ENCODE peak calls at places on chromosomes 7 and 10, in four cellular contexts. G is uterus, U is foreskin fibroblast, I is right lobe of liver. P is an unnamed sample.

GRCh38 chr7:20482071-20482470 is 133.4 kb upstream of the ABCB5 start:
- DNase-seq in G (no peak), U (no peak), I (no peak), P (peak; percentile 13)

GRCh38 chr10:79248341-79248931 is 98.8 kb upstream of the PPIF start:
- DNase-seq in U (no peak), I (peak; percentile 74), G (peak; percentile 69), P (peak; percentile 94)

GRCh38 chr10:36608251-36608650 is 517.1 kb upstream of the ANKRD30A start:
- DNase-seq in I (no peak), U (peak; percentile 29), G (no peak), P (peak; percentile 73)

GRCh38 chr7:158323741-158324396 is 263.8 kb downstream of the PTPRN2 start:
- DNase-seq in I (no peak), U (no peak), G (no peak), P (no peak)

GRCh38 chr7:34191041-34191440 is 285.7 kb downstream of the BMPER start:
- DNase-seq in G (no peak), U (no peak), I (no peak), P (no peak)

GRCh38 chr7:111789880-111790279 is 227.6 kb upstream of the IMMP2L start:
- DNase-seq in U (peak; percentile 20), I (no peak), G (no peak), P (peak; percentile 15)

GRCh38 chr10:49552277-49552676 is 13.4 kb upstream of the ERCC6 start:
- DNase-seq in I (no peak), U (peak; percentile 95), G (no peak), P (peak; percentile 80)

GRCh38 chr7:127550247-127550646 is 35.1 kb downstream of the GCC1 start:
- DNase-seq in I (no peak), U (no peak), G (no peak), P (no peak)

GRCh38 chr10:97097154-97097490 is 88.6 kb downstream of the SLIT1 start:
- DNase-seq in G (no peak), I (no peak), U (no peak), P (no peak)

GRCh38 chr7:137454169-137455166 is 110.9 kb upstream of the PTN start:
- DNase-seq in U (peak; percentile 85), I (no peak), G (peak; percentile 62), P (peak; percentile 71)

GRCh38 chr7:87310790-87311419 is 34.6 kb upstream of the CROT start:
- DNase-seq in I (no peak), U (peak; percentile 21), G (no peak), P (no peak)

GRCh38 chr10:102109166-102110116 is 10.7 kb downstream of the LDB1 start:
- DNase-seq in I (no peak), G (no peak), U (no peak), P (no peak)

GRCh38 chr7:41247128-41247865 is 455.6 kb downstream of the INHBA start:
- DNase-seq in G (no peak), U (peak; percentile 52), I (no peak), P (peak; percentile 59)

GRCh38 chr7:27269455-27269854 is 26.9 kb downstream of the EVX1 start:
- DNase-seq in U (no peak), I (no peak), G (no peak), P (no peak)

GRCh38 chr7:141198191-141198958 is 124.5 kb downstream of the TMEM178B start:
- DNase-seq in I (no peak), U (no peak), G (no peak), P (no peak)

GRCh38 chr7:111259991-111260390 is 169.1 kb downstream of the LRRN3 start:
- DNase-seq in U (no peak), I (no peak), G (no peak), P (no peak)

GRCh38 chr7:45609180-45609579 is 35.0 kb downstream of the ADCY1 start:
- DNase-seq in I (peak; percentile 48), U (no peak), G (no peak), P (no peak)

GRCh38 chr7:129949292-129950133 is 3.2 kb downstream of the UBE2H start:
- DNase-seq in G (no peak), U (peak; percentile 89), I (no peak), P (peak; percentile 80)

GRCh38 chr10:6202098-6202683 is 541 bp upstream of the PFKFB3 start:
- DNase-seq in U (no peak), G (no peak), I (no peak), P (no peak)

GRCh38 chr10:802506-802905 is 113.0 kb upstream of the DIP2C start:
- DNase-seq in I (no peak), U (no peak), G (no peak), P (no peak)

GRCh38 chr10:117424789-117425649 is 49.8 kb upstream of the PDZD8 start:
- DNase-seq in U (no peak), I (no peak), G (no peak), P (no peak)

GRCh38 chr10:7303067-7303629 is 107.7 kb downstream of the SFMBT2 start:
- DNase-seq in I (no peak), U (no peak), G (no peak), P (no peak)

GRCh38 chr10:31101123-31101522 is 69.5 kb upstream of the ZNF438 start:
- DNase-seq in U (peak; percentile 85), G (no peak), I (no peak), P (peak; percentile 95)

GRCh38 chr7:29748286-29749099 is 57.8 kb upstream of the WIPF3 start:
- DNase-seq in G (no peak), I (no peak), U (peak; percentile 64), P (peak; percentile 43)

GRCh38 chr10:70456164-70456563 is 14.7 kb upstream of the NODAL start:
- DNase-seq in I (no peak), U (no peak), G (no peak), P (no peak)

GRCh38 chr7:7424151-7424873 is 111.4 kb downstream of the COL28A1 start:
- DNase-seq in I (peak; percentile 58), G (peak; percentile 50), U (peak; percentile 87), P (peak; percentile 75)

GRCh38 chr7:152735443-152736004 is 24.0 kb upstream of the ACTR3B start:
- DNase-seq in G (no peak), I (no peak), U (peak; percentile 13), P (no peak)

GRCh38 chr7:120677535-120677934 is 180.4 kb downstream of the TSPAN12 start:
- DNase-seq in U (no peak), G (no peak), I (no peak), P (no peak)

GRCh38 chr7:151339651-151340377 is 1.8 kb upstream of the NUB1 start:
- DNase-seq in I (no peak), U (no peak), G (no peak), P (no peak)

GRCh38 chr10:120455004-120455403 is 2.0 kb upstream of the PLPP4 start:
- DNase-seq in I (no peak), G (no peak), U (peak; percentile 15), P (no peak)

GRCh38 chr10:60305394-60305892 is 84.2 kb downstream of the ANK3 start:
- DNase-seq in U (peak; percentile 57), I (no peak), G (no peak), P (peak; percentile 60)

GRCh38 chr10:69425513-69426298 is 9.0 kb upstream of the TACR2 start:
- DNase-seq in U (no peak), I (no peak), G (no peak), P (no peak)

GRCh38 chr7:111067251-111067650 is 23.7 kb upstream of the LRRN3 start:
- DNase-seq in G (no peak), U (no peak), I (no peak), P (no peak)

GRCh38 chr10:18368681-18369080 is 228.5 kb downstream of the CACNB2 start:
- DNase-seq in I (no peak), G (no peak), U (peak; percentile 60), P (peak; percentile 25)

DNA sequence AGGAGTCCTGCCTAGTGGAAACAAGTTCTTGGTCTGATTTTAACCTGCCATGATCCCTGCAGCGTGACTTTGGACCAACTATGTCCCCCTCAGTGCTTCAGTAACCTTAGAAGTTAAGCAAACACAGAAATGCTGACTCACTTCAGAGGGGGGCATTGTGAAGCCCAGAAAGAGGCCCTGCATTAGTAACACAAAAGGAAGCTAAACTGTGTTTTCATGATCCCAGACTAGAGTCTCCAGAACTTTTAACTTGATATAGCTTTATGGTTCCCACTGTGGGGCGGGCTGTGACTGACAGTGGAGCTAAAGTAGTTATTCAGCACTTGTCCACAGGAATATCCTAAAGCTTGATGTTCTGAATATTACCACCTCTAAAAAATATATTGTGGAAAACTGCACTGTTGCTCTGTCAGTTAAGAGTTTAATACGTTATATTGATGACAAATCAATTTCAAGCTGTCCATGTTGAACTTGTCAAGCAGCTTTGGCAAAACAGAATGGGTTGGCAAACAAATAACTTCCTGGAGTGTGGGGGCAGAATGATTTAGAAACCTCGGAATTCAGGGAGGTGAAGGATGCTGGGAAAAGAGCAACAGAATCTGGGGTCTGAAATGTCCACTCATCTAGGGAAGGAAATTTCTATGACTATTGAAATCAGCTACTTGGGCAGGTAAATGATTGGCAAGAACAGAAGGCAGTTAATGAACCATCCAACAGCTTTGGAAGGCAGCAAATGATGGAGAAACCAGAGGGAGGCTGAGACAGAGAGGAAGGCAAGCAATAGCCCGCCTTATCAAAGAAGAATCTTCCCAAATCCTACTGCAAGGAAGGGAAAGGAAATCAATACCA is 95.2 kb upstream of the PALS2 start:
- DNase-seq in U (peak; percentile 88), G (peak; percentile 17), I (no peak), P (peak; percentile 95)
- TF ChIP-seq CTCF in U (no peak), G (no peak), I (no peak), P (no peak)

GRCh38 chr10:100687143-100687953 is 58.0 kb upstream of the PAX2 start:
- DNase-seq in G (no peak), U (no peak), I (no peak), P (no peak)
- H3K4me3 ChIP-seq in G (no peak overlapping the region), U (no peak overlapping the region), I (no peak overlapping the region), P (no peak overlapping the region)

GRCh38 chr10:88106348-88106747 is 242.9 kb downstream of the PTEN start:
- DNase-seq in U (no peak), I (no peak), G (no peak), P (no peak)

GRCh38 chr10:88107698-88108097 is 244.3 kb downstream of the PTEN start:
- DNase-seq in I (no peak), U (no peak), G (no peak), P (no peak)

GRCh38 chr10:88110355-88110754 is 246.9 kb downstream of the PTEN start:
- DNase-seq in U (peak; percentile 78), G (no peak), I (no peak), P (peak; percentile 54)

GRCh38 chr10:88107296-88107695 is 243.9 kb downstream of the PTEN start:
- DNase-seq in G (no peak), I (no peak), U (no peak), P (no peak)

GRCh38 chr10:88108115-88108610 is 244.7 kb downstream of the PTEN start:
- DNase-seq in U (no peak), G (no peak), I (no peak), P (no peak)
- TF ChIP-seq CTCF in U (no peak), G (no peak), I (no peak), P (no peak)

GRCh38 chr7:44225566-44226395 is 25.0 kb downstream of the YKT6 start:
- DNase-seq in I (no peak), U (no peak), G (no peak), P (no peak)

GRCh38 chr7:44224216-44224950 is 23.6 kb downstream of the YKT6 start:
- DNase-seq in G (no peak), I (peak; percentile 31), U (no peak), P (no peak)

GRCh38 chr7:44224951-44225565 is 24.3 kb downstream of the YKT6 start:
- DNase-seq in I (peak; percentile 45), G (no peak), U (no peak), P (no peak)

GRCh38 chr7:44227911-44228310 is 27.1 kb downstream of the YKT6 start:
- DNase-seq in U (no peak), I (no peak), G (no peak), P (no peak)

GRCh38 chr7:44226396-44226753 is 25.6 kb downstream of the YKT6 start:
- DNase-seq in G (no peak), U (no peak), I (no peak), P (no peak)
- H3K4me3 ChIP-seq in G (no peak overlapping the region), U (no peak overlapping the region), I (no peak overlapping the region), P (no peak overlapping the region)